ENCODE peak calls at places on chromosome 14, in ten cellular contexts. X is endothelial cell; E is GM06990; F is astrocyte of the spinal cord; U is Calu3; M is H9; L is ovary; A is tibial artery; Z is fibroblast of mammary gland; Q is CD4-positive, alpha-beta T cell. Y is an unnamed sample.

GRCh38 chr14:55807536-55807935 is 227.5 kb downstream of the KTN1 start:
- DNase-seq in X (no peak), E (no peak), F (no peak), U (no peak), M (no peak), L (no peak), A (no peak), Z (no peak), Q (no peak), Y (no peak)

GRCh38 chr14:101444116-101444515 is 117.2 kb upstream of the DIO3 start:
- DNase-seq in X (no peak), E (no peak), F (no peak), U (peak; percentile 25), M (no peak), L (no peak), A (no peak), Z (peak; percentile 87), Q (no peak), Y (no peak)

GRCh38 chr14:38255408-38255672 is 553 bp downstream of the CLEC14A start:
- DNase-seq in X (peak; percentile 38), E (peak; percentile 5), F (peak; percentile 7), U (no peak), M (no peak), L (no peak), A (no peak), Z (no peak), Q (no peak), Y (peak; percentile 8)

GRCh38 chr14:22427771-22428228 is 161.2 kb downstream of the DAD1 start:
- DNase-seq in X (no peak), E (no peak), F (peak; percentile 40), U (no peak), M (no peak), L (peak; percentile 52), A (no peak), Z (peak; percentile 75), Q (no peak), Y (no peak)

GRCh38 chr14:63840981-63841380 is 11.8 kb upstream of the SYNE2 start:
- DNase-seq in X (no peak), E (no peak), F (no peak), U (no peak), M (peak; percentile 40), L (no peak), A (no peak), Z (no peak), Q (peak; percentile 61), Y (peak; percentile 77)

GRCh38 chr14:70789361-70789760 is 20.0 kb downstream of the MAP3K9 start:
- DNase-seq in X (no peak), E (no peak), F (peak; percentile 47), U (no peak), M (no peak), L (peak; percentile 36), A (no peak), Z (peak; percentile 53), Q (no peak), Y (no peak)

GRCh38 chr14:20191396-20191795 is 700 bp downstream of the OR11G2 start:
- DNase-seq in X (no peak), E (no peak), F (no peak), U (no peak), M (no peak), L (no peak), A (no peak), Z (no peak), Q (no peak), Y (no peak)

GRCh38 chr14:86541969-86542368 is 1012.0 kb downstream of the FLRT2 start:
- DNase-seq in X (no peak), E (no peak), F (no peak), U (no peak), M (no peak), L (no peak), A (no peak), Z (no peak), Q (no peak), Y (no peak)

DNA sequence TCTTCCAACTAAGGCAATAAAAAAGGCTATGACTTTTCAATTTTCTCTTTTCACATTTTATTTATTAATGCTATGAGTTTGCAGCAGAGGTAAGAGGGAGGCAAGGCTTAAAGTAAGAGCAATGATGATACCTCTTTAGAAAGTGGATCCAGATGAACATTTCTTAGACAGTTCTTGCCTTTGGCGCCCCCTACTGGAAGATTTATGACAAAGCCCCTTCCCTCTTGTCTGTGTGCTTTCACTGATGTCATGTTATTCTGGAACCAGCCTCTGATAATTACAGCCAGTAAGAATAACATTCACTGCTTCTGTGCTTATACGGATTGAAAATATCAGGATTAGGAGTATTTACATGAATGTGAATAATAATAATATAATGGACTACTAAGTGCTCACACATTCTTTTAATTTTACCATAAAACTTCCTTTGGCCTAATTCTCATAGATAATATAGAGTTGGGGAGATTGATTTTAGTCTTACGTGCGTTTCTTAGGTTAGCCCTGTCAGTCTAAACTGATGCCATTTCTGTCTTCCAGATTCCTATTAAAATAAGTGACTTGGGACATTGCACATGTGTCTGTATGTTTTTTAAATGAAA is 1929.9 kb upstream of the SEL1L start:
- DNase-seq in X (peak; percentile 70), E (no peak), F (peak; percentile 51), U (no peak), M (peak; percentile 53), L (no peak), A (no peak), Z (peak; percentile 62), Q (no peak), Y (peak; percentile 37)
- TF ChIP-seq CTCF in X (peak; percentile 86), E (peak; percentile 31), F (peak; percentile 76), U (no peak), M (peak; percentile 86), L (no peak), A (peak; percentile 52), Z (peak; percentile 83), Q (no peak), Y (peak; percentile 61)

GRCh38 chr14:99593971-99594841 is 9.8 kb downstream of the CCDC85C start:
- DNase-seq in X (no peak), E (no peak), F (no peak), U (no peak), M (no peak), L (no peak), A (no peak), Z (no peak), Q (no peak), Y (no peak)

GRCh38 chr14:99589651-99590530 is 14.1 kb downstream of the CCDC85C start:
- DNase-seq in X (no peak), E (no peak), F (no peak), U (no peak), M (no peak), L (no peak), A (no peak), Z (no peak), Q (no peak), Y (no peak)

GRCh38 chr14:99592933-99593753 is 10.9 kb downstream of the CCDC85C start:
- DNase-seq in X (no peak), E (no peak), F (no peak), U (no peak), M (no peak), L (no peak), A (no peak), Z (no peak), Q (no peak), Y (no peak)

GRCh38 chr14:99590746-99591555 is 13.1 kb downstream of the CCDC85C start:
- DNase-seq in X (no peak), E (no peak), F (peak; percentile 58), U (peak; percentile 34), M (no peak), L (no peak), A (no peak), Z (peak; percentile 33), Q (no peak), Y (no peak)

DNA sequence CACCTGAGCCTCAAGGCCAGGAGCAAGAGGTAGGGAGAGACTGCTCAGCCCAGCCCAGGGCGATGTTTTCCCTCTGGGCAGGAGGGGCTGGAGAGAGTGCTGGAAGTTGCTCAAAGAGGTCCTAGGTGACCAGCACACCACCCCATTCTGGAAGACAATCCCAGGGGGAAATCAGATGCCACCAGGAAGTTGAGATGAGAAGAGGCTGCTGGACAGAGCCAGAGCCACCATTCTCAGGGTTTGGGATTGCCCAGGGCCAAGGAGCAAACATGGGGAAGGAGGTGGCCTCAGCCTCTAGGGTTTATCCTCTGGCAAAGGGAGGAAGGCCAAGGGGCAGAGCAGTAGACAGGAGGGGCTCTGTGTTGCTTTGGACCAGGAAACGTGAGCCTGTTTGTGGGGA is 11.6 kb downstream of the CCDC85C start:
- DNase-seq in X (no peak), E (no peak), F (no peak), U (no peak), M (no peak), L (no peak), A (no peak), Z (no peak), Q (no peak), Y (no peak)
- TF ChIP-seq CTCF in X (no peak), E (no peak), F (no peak), U (no peak), M (no peak), L (no peak), A (no peak), Z (no peak), Q (no peak), Y (no peak)

GRCh38 chr14:95943699-95944098 is 67.1 kb downstream of the TUNAR start:
- DNase-seq in X (no peak), E (no peak), F (no peak), U (no peak), M (no peak), L (no peak), A (no peak), Z (no peak), Q (no peak), Y (no peak)

GRCh38 chr14:95948608-95949007 is 72.0 kb downstream of the TUNAR start:
- DNase-seq in X (no peak), E (no peak), F (no peak), U (no peak), M (peak; percentile 90), L (no peak), A (no peak), Z (no peak), Q (no peak), Y (no peak)

GRCh38 chr14:95941897-95942296 is 65.3 kb downstream of the TUNAR start:
- DNase-seq in X (no peak), E (no peak), F (no peak), U (no peak), M (no peak), L (no peak), A (no peak), Z (no peak), Q (no peak), Y (no peak)

GRCh38 chr14:95946867-95947266 is 70.2 kb downstream of the TUNAR start:
- DNase-seq in X (no peak), E (no peak), F (no peak), U (no peak), M (no peak), L (no peak), A (no peak), Z (no peak), Q (no peak), Y (no peak)
- TF ChIP-seq CTCF in X (no peak), E (no peak), F (no peak), U (no peak), M (no peak), L (no peak), A (no peak), Z (no peak), Q (no peak), Y (no peak)

DNA sequence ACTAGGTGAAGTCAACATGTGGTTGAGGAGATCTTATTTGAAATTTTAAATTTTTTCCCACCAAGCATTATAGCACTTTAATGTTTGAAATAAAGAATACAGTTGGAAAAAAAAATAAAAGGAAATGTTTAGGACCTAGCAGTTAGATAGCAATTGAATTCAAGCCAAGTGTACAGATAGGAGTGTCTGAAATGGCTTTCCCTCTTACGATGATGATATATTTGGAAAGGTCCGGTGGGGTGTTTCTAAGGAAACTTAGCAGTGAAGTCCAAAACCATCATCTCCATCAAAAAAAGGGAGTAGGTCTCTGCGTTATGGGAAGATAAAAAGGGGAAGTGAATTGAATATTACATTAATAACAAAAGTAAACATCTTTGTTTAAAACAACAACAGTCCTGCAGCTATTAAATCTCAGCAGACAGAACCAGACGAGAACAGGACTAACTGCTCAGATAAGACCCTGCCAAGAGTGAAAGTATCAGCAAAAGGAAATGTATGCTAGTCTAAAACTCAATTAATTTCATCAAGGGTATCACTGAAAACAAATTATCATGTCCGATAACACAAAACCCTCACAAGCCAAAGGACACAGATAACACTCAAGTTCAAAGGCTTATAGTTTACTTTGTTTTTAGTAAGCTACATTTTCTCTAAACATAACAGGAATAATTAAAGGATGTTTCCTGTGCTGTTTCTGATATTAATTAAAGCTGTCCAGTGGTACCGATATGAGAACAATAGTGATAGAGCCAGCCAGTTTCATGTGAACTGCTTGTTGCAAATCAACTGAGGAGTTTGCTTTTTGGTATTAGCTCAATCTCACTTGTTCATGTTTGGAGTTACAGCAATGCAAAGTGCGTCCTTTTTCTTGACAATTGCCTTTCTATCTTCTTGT is 241.9 kb downstream of the BMP4 start:
- DNase-seq in X (no peak), E (no peak), F (no peak), U (no peak), M (no peak), L (no peak), A (no peak), Z (no peak), Q (no peak), Y (no peak)
- TF ChIP-seq CTCF in X (no peak), E (no peak), F (no peak), U (no peak), M (no peak), L (no peak), A (no peak), Z (no peak), Q (no peak), Y (no peak)